ENCODE peak calls at places on chromosomes 7 and 10, in five cellular contexts. J is astrocyte, T is sigmoid colon, M is AG04450, N is breast epithelium. F is an unnamed sample.

GRCh38 chr10:6086375-6087233 is 2.2 kb upstream of the RBM17 start:
- DNase-seq in J (peak; percentile 61), T (peak; percentile 93), M (peak; percentile 73), N (peak; percentile 69), F (peak; percentile 63)

GRCh38 chr10:117418121-117418520 is 42.9 kb upstream of the PDZD8 start:
- DNase-seq in J (no peak), T (no peak), M (no peak), N (no peak), F (no peak)

GRCh38 chr7:86846494-86847190 is 202.9 kb downstream of the GRM3 start:
- DNase-seq in J (no peak), T (no peak), M (no peak), N (no peak), F (no peak)

GRCh38 chr7:142685877-142686508 is 63.3 kb upstream of the PRSS1 start:
- DNase-seq in J (no peak), T (no peak), M (no peak), N (no peak), F (no peak)

GRCh38 chr7:101838837-101839483 is 21.5 kb downstream of the CUX1 start:
- DNase-seq in J (no peak), T (peak; percentile 20), M (no peak), N (no peak), F (no peak)

GRCh38 chr10:71433116-71433982 is 36.6 kb downstream of the CDH23 start:
- DNase-seq in J (no peak), T (no peak), M (no peak), N (no peak), F (no peak)

GRCh38 chr7:138097064-138097741 is 20.9 kb downstream of the AKR1D1 start:
- DNase-seq in J (peak; percentile 8), T (no peak), M (no peak), N (no peak), F (no peak)

GRCh38 chr7:151139791-151140190 is 27.7 kb downstream of the GBX1 start:
- DNase-seq in J (no peak), T (no peak), M (no peak), N (no peak), F (no peak)

GRCh38 chr10:49164587-49165188 is 23.5 kb downstream of the TMEM273 start:
- DNase-seq in J (no peak), T (no peak), M (no peak), N (no peak), F (no peak)

GRCh38 chr10:112373912-112374338 is at the start of gene ACSL5:
- DNase-seq in J (no peak), T (no peak), M (no peak), N (no peak), F (no peak)

GRCh38 chr7:68063171-68063570 is 1066.5 kb downstream of the TYW1 start:
- DNase-seq in J (no peak), T (no peak), M (no peak), N (no peak), F (no peak)

GRCh38 chr10:78925800-78926319 is 142.9 kb upstream of the ZMIZ1 start:
- DNase-seq in J (peak; percentile 99), T (no peak), M (peak; percentile 88), N (no peak), F (no peak)

GRCh38 chr10:31897506-31897905 is 31.1 kb downstream of the ARHGAP12 start:
- DNase-seq in J (peak; percentile 38), T (no peak), M (no peak), N (no peak), F (no peak)

GRCh38 chr10:21437770-21438382 is 87.6 kb downstream of the SKIDA1 start:
- DNase-seq in J (no peak), T (no peak), M (no peak), N (no peak), F (no peak)

GRCh38 chr7:46032936-46033335 is 111.9 kb upstream of the IGFBP3 start:
- DNase-seq in J (peak; percentile 26), T (no peak), M (no peak), N (no peak), F (no peak)

GRCh38 chr7:10696064-10696463 is 277.6 kb upstream of the PHF14 start:
- DNase-seq in J (no peak), T (no peak), M (no peak), N (no peak), F (no peak)

GRCh38 chr7:77476871-77477270 is 60.2 kb upstream of the PTPN12 start:
- DNase-seq in J (no peak), T (no peak), M (no peak), N (no peak), F (no peak)

GRCh38 chr10:78844956-78845355 is 223.8 kb upstream of the ZMIZ1 start:
- DNase-seq in J (no peak), T (no peak), M (no peak), N (no peak), F (no peak)

GRCh38 chr7:43479042-43479441 is 103.9 kb upstream of the STK17A start:
- DNase-seq in J (no peak), T (no peak), M (no peak), N (no peak), F (no peak)

GRCh38 chr10:33876547-33877400 is 542.3 kb upstream of the NRP1 start:
- DNase-seq in J (no peak), T (no peak), M (no peak), N (no peak), F (no peak)

GRCh38 chr10:23067939-23068775 is 27.2 kb upstream of the MSRB2 start:
- DNase-seq in J (peak; percentile 29), T (peak; percentile 90), M (peak; percentile 51), N (peak; percentile 35), F (peak; percentile 48)

GRCh38 chr10:112732277-112732891 is 217.7 kb upstream of the TCF7L2 start:
- DNase-seq in J (peak; percentile 45), T (no peak), M (no peak), N (no peak), F (no peak)

GRCh38 chr7:28272461-28272877 is 91.9 kb upstream of the JAZF1 start:
- DNase-seq in J (peak; percentile 30), T (peak; percentile 70), M (peak; percentile 33), N (no peak), F (no peak)

GRCh38 chr10:6203331-6204062 is 765 bp downstream of the PFKFB3 start:
- DNase-seq in J (peak; percentile 30), T (peak; percentile 79), M (no peak), N (peak; percentile 50), F (peak; percentile 45)

GRCh38 chr10:16809074-16809718 is 8.0 kb downstream of the RSU1 start:
- DNase-seq in J (no peak), T (no peak), M (no peak), N (no peak), F (peak; percentile 29)

GRCh38 chr7:101077303-101078086 is 7.8 kb upstream of the TRIM56 start:
- DNase-seq in J (peak; percentile 66), T (peak; percentile 77), M (no peak), N (peak; percentile 61), F (peak; percentile 84)

GRCh38 chr10:86785021-86785420 is 28.6 kb downstream of the BMPR1A start:
- DNase-seq in J (no peak), T (no peak), M (no peak), N (no peak), F (no peak)

GRCh38 chr10:74586088-74586585 is 240.3 kb upstream of the KAT6B start:
- DNase-seq in J (peak; percentile 17), T (no peak), M (no peak), N (no peak), F (peak; percentile 39)

GRCh38 chr7:44177570-44178131 is 11.6 kb downstream of the GCK start:
- DNase-seq in J (peak; percentile 51), T (no peak), M (no peak), N (no peak), F (no peak)

GRCh38 chr10:122475130-122475529 is 13.8 kb downstream of the HTRA1 start:
- DNase-seq in J (no peak), T (peak; percentile 94), M (no peak), N (no peak), F (no peak)

GRCh38 chr7:8197994-8198698 is 63.8 kb downstream of the ICA1 start:
- DNase-seq in J (no peak), T (no peak), M (no peak), N (no peak), F (no peak)

GRCh38 chr10:80461208-80462183 is 7.4 kb downstream of the TSPAN14 start:
- DNase-seq in J (no peak), T (peak; percentile 74), M (no peak), N (no peak), F (no peak)

GRCh38 chr10:126331101-126331500 is 57.2 kb downstream of the ADAM12 start:
- DNase-seq in J (peak; percentile 91), T (no peak), M (peak; percentile 24), N (no peak), F (no peak)

GRCh38 chr7:93231264-93231663 is 902 bp upstream of the VPS50 start:
- DNase-seq in J (no peak), T (no peak), M (no peak), N (no peak), F (no peak)

GRCh38 chr10:75475470-75476182 is 44.2 kb downstream of the LRMDA start:
- DNase-seq in J (peak; percentile 97), T (no peak), M (no peak), N (no peak), F (no peak)

GRCh38 chr10:22022257-22023051 is 18.9 kb upstream of the DNAJC1 start:
- DNase-seq in J (no peak), T (no peak), M (no peak), N (no peak), F (peak; percentile 17)

GRCh38 chr7:425794-426188 is 93.9 kb downstream of the PDGFA start:
- DNase-seq in J (no peak), T (no peak), M (no peak), N (no peak), F (no peak)
- H3K9me3 ChIP-seq in J (no peaks in the 10 kb centered on the region), T (no peaks in the 10 kb centered on the region), M (peaks cover 34% of the 10 kb centered on the region), N (no peaks in the 10 kb centered on the region), F (no peaks in the 10 kb centered on the region)

GRCh38 chr7:158262284-158263109 is 325.1 kb downstream of the PTPRN2 start:
- DNase-seq in J (no peak), T (no peak), M (no peak), N (no peak), F (no peak)
- H3K9me3 ChIP-seq in J (peaks cover 33% of the 10 kb centered on the region), T (no peaks in the 10 kb centered on the region), M (peaks cover 95% of the 10 kb centered on the region), N (no peaks in the 10 kb centered on the region), F (no peaks in the 10 kb centered on the region)

DNA sequence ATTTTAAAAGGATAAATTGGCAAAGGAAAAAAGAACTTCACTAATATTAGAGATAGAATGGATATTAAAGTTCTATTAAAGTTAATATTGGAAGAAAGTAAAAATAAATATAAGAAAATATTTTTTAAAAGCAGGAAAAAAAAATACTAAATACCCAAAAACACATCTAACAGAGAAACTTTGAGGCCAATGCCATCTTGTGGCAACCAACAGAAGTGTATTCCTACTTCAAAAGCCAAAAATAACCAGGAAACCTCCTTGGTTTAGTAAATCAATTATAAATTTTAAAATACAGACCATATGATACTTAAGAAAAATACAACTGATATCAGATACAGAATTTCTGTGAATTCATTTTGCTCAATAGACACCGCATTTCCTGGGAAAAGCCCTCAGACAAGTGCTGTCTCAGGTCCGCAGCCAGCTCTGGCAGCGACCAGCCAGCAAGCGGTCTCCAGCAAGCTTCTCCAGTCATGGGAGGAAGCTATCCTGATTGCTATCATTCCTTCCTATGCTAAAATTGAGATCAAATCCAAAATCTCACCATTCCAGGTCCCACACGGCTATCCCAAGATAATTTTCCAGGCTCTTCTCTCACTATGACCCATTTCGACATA is 65.3 kb downstream of the LMBR1 start:
- DNase-seq in J (no peak), T (no peak), M (no peak), N (no peak), F (no peak)
- H3K9me3 ChIP-seq in J (no peaks in the 10 kb centered on the region), T (no peaks in the 10 kb centered on the region), M (no peaks in the 10 kb centered on the region), N (no peaks in the 10 kb centered on the region), F (no peaks in the 10 kb centered on the region)

DNA sequence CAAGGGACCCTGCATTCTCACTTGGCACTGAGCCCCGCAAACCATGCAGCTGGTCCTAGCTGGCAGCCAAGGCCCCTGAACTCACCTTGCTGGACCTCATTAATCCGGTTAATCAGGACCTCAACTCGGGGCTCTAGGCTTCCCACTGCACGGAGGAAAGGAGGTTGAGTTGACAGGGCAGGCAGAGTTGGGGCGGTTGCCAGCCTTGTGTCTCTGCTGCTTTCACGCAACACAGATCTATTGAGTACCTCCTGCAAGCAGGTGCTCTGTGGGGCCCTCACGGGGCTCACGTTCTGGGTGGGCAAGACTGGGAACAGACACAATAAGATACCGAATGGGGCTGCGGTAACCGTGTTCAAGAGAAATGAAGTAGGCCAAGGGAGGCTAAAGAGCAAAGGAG is 6.2 kb downstream of the SYCE1 start:
- DNase-seq in J (no peak), T (no peak), M (no peak), N (no peak), F (no peak)
- H3K9me3 ChIP-seq in J (no peaks in the 10 kb centered on the region), T (no peaks in the 10 kb centered on the region), M (no peaks in the 10 kb centered on the region), N (no peaks in the 10 kb centered on the region), F (no peaks in the 10 kb centered on the region)